ENCODE peak calls at places on chromosomes 5 and 9, in five cellular contexts. I is neuronal stem cell, M is H9, Q is mesenchymal stem cell, G is H1. B is an unnamed sample.

GRCh38 chr5:143653766-143654282 is 158.1 kb upstream of the HMHB1 start:
- DNase-seq in M (no peak), Q (no peak), G (no peak), I (no peak), B (no peak)

GRCh38 chr5:55096860-55097259 is 5.6 kb upstream of the GZMA start:
- DNase-seq in G (no peak), Q (no peak), I (no peak), M (no peak), B (no peak)

GRCh38 chr9:70170151-70170795 is 88.5 kb upstream of the SMC5 start:
- DNase-seq in I (no peak), M (no peak), G (no peak), Q (no peak), B (no peak)

GRCh38 chr9:706606-707451 is 134.7 kb upstream of the DMRT1 start:
- DNase-seq in I (peak), M (peak), Q (peak), G (peak), B (peak)

GRCh38 chr9:1460143-1460769 is 410.1 kb downstream of the DMRT2 start:
- DNase-seq in G (no peak), I (no peak), M (no peak), Q (no peak), B (peak)

GRCh38 chr9:19117039-19117716 is 10.1 kb downstream of the PLIN2 start:
- DNase-seq in I (no peak), G (no peak), M (no peak), Q (no peak), B (no peak)

GRCh38 chr9:33817327-33818166 is 587 bp downstream of the UBE2R2 start:
- DNase-seq in M (peak), Q (peak), G (peak), I (peak), B (peak)

GRCh38 chr9:81108391-81108790 is 581.0 kb downstream of the TLE1 start:
- DNase-seq in M (no peak), Q (no peak), G (no peak), I (no peak), B (no peak)

GRCh38 chr5:150278916-150279315 is 10.7 kb downstream of the CAMK2A start:
- DNase-seq in Q (peak), G (no peak), M (no peak), I (no peak), B (no peak)

GRCh38 chr5:163564321-163564924 is 59.0 kb downstream of the MAT2B start:
- DNase-seq in I (peak), M (peak), G (peak), Q (peak), B (peak)

GRCh38 chr5:163567811-163568210 is 62.4 kb downstream of the MAT2B start:
- DNase-seq in M (no peak), G (no peak), Q (no peak), I (no peak), B (peak)

GRCh38 chr5:163565492-163565891 is 60.1 kb downstream of the MAT2B start:
- DNase-seq in G (no peak), Q (peak), M (peak), I (no peak), B (peak)

GRCh38 chr5:163566678-163567077 is 61.3 kb downstream of the MAT2B start:
- DNase-seq in G (no peak), I (no peak), Q (no peak), M (no peak), B (no peak)

DNA sequence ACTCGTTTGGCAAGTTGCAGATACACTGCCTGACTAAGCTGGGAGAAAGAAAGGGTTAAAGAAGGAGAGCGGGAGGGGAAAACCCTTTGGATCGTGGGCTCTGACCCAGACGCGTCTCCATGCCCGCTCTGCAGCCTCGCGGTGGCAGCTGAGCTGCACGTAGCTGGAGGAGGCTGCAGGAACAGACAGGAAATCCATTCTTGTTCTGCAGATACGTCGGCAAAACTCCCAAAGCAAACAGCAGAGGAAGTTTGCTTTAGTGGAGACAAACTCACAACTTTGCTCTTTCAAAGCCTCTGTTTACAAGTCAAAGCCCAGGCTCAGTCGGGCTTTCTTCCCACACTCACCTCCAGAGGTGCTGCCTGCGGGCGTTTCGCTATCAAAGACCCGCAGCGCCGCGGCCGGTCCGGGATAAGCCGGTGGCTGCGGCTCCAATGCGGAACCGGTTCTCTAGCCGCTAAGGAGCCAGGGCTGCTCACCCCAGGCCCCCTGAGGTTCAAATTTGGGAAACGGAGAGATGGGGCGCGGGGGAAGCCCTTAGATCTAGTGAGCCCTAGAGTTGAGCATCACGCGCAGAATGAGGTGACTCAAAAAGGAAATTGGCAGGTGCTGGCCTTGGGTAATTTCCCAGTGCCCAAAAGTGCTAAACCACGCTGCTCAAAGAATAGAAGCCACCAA is 60.7 kb downstream of the MAT2B start:
- DNase-seq in G (peak), M (peak), Q (peak), I (no peak), B (peak)
- H4K8ac ChIP-seq in G (no peak), M (no peak), Q (no peak), I (no peak), B (no peak)

DNA sequence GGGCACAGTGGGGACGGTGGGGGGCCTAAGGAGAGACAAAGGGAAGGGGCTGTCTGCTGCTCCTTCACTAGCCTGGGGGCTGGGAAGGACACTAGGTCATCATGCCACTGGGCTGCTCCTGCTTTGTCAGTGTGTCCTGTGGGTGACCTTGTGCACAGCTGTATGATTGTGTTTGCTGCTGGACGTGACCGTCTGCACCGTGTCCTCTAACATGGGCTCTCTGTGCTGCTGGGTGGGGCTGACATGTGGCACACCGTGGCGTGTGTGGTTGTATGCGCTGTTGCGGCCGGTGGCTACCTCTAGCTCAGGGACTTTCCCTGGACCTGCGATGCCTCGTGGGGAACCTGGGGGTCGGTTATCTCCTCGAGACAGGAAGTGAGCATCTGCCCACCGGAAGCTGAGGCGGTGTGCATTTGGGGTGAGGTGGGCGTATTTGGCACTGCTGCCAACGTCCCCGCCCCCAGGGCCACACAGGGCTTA is 3.1 kb downstream of the N4BP3 start:
- DNase-seq in I (no peak), G (no peak), M (peak), Q (no peak), B (no peak)
- H2BK12ac ChIP-seq in I (peak), G (peak), M (no peak), Q (no peak), B (peak)

DNA sequence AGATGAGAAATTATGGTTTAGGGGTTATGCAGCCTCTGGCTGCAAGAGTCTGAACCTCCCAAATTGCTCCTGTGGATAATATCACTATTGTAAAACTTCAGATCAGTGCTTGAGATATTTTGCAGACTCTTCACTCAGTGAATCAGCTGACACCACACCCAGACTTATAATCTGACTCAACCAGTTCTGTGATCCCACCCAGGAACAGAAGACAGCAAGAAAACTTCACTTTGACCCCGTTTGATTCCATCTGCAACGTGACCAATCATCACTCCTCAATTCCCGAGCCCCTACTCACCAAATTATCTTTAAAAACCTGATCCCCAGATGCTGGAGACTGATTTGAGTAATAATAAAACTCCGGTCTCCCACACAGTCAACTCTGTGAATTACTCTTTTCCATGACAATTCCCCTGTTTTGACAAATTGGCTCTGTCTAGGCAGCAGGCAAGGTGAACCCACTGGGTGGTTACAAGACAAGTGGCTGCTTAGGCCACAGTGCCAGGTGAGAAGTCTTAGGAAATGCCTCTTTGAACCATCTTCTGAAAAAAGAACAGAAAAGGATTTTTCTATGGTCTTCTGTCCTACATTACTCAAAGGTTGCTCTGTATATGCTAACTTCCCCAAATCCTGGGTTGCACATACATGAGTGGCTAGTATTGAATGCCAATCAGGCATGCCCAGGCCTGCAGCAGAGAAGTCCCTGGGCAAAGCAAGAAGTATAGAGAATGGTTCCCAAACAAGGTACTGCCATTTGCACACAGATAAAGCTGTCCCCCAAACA is 588.0 kb downstream of the PRELID2 start:
- DNase-seq in I (no peak), Q (no peak), M (no peak), G (no peak), B (peak)
- H4K8ac ChIP-seq in I (no peak), Q (no peak), M (no peak), G (no peak), B (no peak)

DNA sequence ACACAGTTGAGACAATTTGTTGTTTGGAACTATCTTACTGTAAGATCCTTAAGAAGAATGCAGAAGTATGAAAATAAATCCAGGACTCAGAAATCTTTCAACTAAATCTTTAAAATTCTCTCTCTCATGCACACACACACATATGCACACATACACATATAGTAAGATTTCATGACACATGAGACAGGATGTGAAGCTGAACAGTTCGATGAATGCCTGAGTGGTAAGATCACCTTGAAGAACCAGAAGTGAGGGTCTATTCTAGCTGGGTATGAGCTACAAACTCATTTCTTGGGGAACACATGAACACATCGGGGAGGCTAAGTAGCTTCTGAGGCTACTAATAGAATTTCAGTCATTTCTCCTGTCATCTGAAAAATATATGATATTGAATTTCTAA is 153.6 kb downstream of the TMC1 start:
- DNase-seq in Q (no peak), M (no peak), G (no peak), I (no peak), B (no peak)
- H2BK12ac ChIP-seq in Q (no peak), M (no peak), G (no peak), I (no peak), B (no peak)

GRCh38 chr9:71911061-71911907 is at the start of the genes ABHD17B and C9orf85:
- DNase-seq in Q (peak), I (peak), G (peak), M (peak), B (peak)
- H4K8ac ChIP-seq in Q (peak), I (no peak), G (peak), M (no peak), B (peak)

GRCh38 chr5:156295434-156295833 is 31.5 kb upstream of the SGCD start:
- DNase-seq in I (no peak), M (no peak), Q (no peak), G (no peak), B (no peak)
- H2BK12ac ChIP-seq in I (no peak), M (no peak), Q (no peak), G (no peak), B (no peak)

GRCh38 chr9:78904686-78905085 is 607.8 kb downstream of the PSAT1 start:
- DNase-seq in Q (no peak), I (no peak), M (no peak), G (no peak), B (no peak)

GRCh38 chr9:78906356-78906755 is 609.4 kb downstream of the PSAT1 start:
- DNase-seq in Q (no peak), G (no peak), M (no peak), I (no peak), B (no peak)

GRCh38 chr9:78905387-78905786 is 608.5 kb downstream of the PSAT1 start:
- DNase-seq in Q (no peak), I (no peak), M (no peak), G (no peak), B (no peak)

GRCh38 chr9:78903581-78903980 is 606.7 kb downstream of the PSAT1 start:
- DNase-seq in M (no peak), I (no peak), G (no peak), Q (no peak), B (no peak)

GRCh38 chr9:78909566-78909965 is 612.6 kb downstream of the PSAT1 start:
- DNase-seq in M (no peak), I (no peak), Q (no peak), G (no peak), B (no peak)
- H4K8ac ChIP-seq in M (no peak), I (no peak), Q (no peak), G (no peak), B (no peak)

B was measured in trophoblast cell.